ENCODE peak calls at places on chromosomes 12 and 14, in six cellular contexts. A is HFF-Myc, D is ovary, I is fibroblast of pulmonary artery, N is A549, J is ascending aorta. Z is an unnamed sample.

GRCh38 chr12:31586703-31587102 is 4.2 kb downstream of the DENND5B start:
- DNase-seq in A (no peak), D (no peak), I (no peak), N (no peak), J (no peak), Z (no peak)

GRCh38 chr12:124401563-124402180 is 106.8 kb downstream of the RFLNA start:
- DNase-seq in A (no peak), D (no peak), I (no peak), N (no peak), J (no peak), Z (no peak)

GRCh38 chr14:90715993-90716392 is 100.2 kb downstream of the TTC7B start:
- DNase-seq in A (no peak), D (no peak), I (no peak), N (no peak), J (no peak), Z (no peak)

GRCh38 chr12:5442251-5443006 is 10.5 kb downstream of the NTF3 start:
- DNase-seq in A (no peak), D (no peak), I (peak), N (peak), J (peak), Z (no peak)

GRCh38 chr12:48832321-48833060 is 14.2 kb downstream of the CACNB3 start:
- DNase-seq in A (no peak), D (no peak), I (no peak), N (no peak), J (no peak), Z (no peak)

GRCh38 chr12:38949363-38949762 is 44.0 kb upstream of the CPNE8 start:
- DNase-seq in A (no peak), D (no peak), I (no peak), N (no peak), J (no peak), Z (no peak)

GRCh38 chr12:91178139-91178561 is 4.5 kb downstream of the DCN start:
- DNase-seq in A (no peak), D (peak), I (peak), N (no peak), J (no peak), Z (no peak)

GRCh38 chr12:12613334-12613733 is 1.7 kb downstream of the CREBL2 start:
- DNase-seq in A (no peak), D (no peak), I (no peak), N (no peak), J (no peak), Z (no peak)

GRCh38 chr14:99134333-99135046 is 137.5 kb downstream of the BCL11B start:
- DNase-seq in A (no peak), D (no peak), I (no peak), N (no peak), J (peak), Z (no peak)

GRCh38 chr12:74229671-74230070 is 308.0 kb upstream of the ATXN7L3B start:
- DNase-seq in A (no peak), D (no peak), I (no peak), N (no peak), J (no peak), Z (no peak)

GRCh38 chr14:22689186-22689585 is 45.0 kb upstream of the OR6J1 start:
- DNase-seq in A (peak), D (no peak), I (peak), N (no peak), J (no peak), Z (peak)

GRCh38 chr14:54211562-54212308 is 185.1 kb upstream of the CDKN3 start:
- DNase-seq in A (no peak), D (no peak), I (peak), N (no peak), J (no peak), Z (peak)

GRCh38 chr14:91257328-91258020 is 13.0 kb upstream of the GPR68 start:
- DNase-seq in A (no peak), D (no peak), I (no peak), N (no peak), J (no peak), Z (no peak)

GRCh38 chr12:119695034-119695433 is 27.1 kb downstream of the PRKAB1 start:
- DNase-seq in A (no peak), D (no peak), I (peak), N (peak), J (no peak), Z (no peak)

GRCh38 chr12:77099799-77100198 is 34.4 kb upstream of the E2F7 start:
- DNase-seq in A (no peak), D (no peak), I (no peak), N (no peak), J (no peak), Z (no peak)

GRCh38 chr12:22658214-22658613 is 33.2 kb downstream of the ETNK1 start:
- DNase-seq in A (no peak), D (no peak), I (peak), N (peak), J (no peak), Z (peak)

GRCh38 chr14:74955229-74955999 is at the start of gene PGF:
- DNase-seq in A (no peak), D (peak), I (peak), N (peak), J (peak), Z (no peak)
- H3K4me3 ChIP-seq in A (peak), D (peak), I (peak), N (peak), J (peak), Z (peak)

DNA sequence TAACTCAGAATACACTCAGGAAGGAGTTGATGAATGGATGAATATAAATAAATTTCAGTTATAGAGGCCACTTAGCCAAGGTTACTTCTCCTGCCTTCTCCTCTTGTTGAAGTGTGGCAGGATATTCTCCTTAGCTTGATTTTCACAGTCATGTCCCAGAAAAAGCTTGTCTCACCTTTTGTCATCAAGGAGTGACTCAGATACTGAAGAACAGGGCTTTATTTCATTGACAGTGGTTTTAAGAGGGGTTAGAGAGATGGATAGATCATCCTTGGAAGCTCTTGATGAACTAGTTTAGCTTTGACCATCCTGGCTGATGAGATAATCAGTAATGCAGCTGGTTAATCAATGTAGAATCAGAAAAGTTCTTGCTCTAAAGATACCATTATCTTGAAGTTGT is 35.0 kb upstream of the CFAP54 start:
- DNase-seq in A (no peak), D (no peak), I (no peak), N (no peak), J (no peak), Z (no peak)
- TF ChIP-seq CTCF in A (no peak), D (no peak), I (no peak), N (no peak), J (no peak), Z (no peak)

DNA sequence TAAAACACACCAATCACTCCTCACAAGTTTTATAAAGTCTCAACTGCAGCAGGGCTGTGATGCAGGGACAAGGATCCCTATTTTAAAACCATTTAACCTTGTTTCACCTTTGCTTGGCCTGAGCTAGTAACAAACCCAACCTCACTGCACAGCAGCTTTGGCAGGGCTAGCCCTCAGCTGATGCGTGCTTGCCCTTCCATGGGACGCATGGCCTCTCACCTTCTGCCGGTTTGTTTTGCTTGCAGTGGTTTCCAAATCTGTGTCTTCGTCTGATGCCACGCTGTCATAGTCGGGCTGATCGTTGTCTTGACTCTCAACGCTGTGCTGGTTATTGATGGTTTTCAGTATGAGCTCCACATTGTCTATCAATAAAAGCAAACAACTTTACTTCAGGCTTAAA is 43.3 kb downstream of the GIT2 start:
- DNase-seq in A (no peak), D (no peak), I (no peak), N (no peak), J (no peak), Z (no peak)
- H3K4me3 ChIP-seq in A (no peak), D (no peak), I (no peak), N (no peak), J (no peak), Z (no peak)

GRCh38 chr14:84006643-84007137 is 1523.3 kb upstream of the FLRT2 start:
- DNase-seq in A (no peak), D (no peak), I (peak), N (no peak), J (no peak), Z (no peak)
- TF ChIP-seq CTCF in A (no peak), D (no peak), I (peak), N (no peak), J (no peak), Z (no peak)

DNA sequence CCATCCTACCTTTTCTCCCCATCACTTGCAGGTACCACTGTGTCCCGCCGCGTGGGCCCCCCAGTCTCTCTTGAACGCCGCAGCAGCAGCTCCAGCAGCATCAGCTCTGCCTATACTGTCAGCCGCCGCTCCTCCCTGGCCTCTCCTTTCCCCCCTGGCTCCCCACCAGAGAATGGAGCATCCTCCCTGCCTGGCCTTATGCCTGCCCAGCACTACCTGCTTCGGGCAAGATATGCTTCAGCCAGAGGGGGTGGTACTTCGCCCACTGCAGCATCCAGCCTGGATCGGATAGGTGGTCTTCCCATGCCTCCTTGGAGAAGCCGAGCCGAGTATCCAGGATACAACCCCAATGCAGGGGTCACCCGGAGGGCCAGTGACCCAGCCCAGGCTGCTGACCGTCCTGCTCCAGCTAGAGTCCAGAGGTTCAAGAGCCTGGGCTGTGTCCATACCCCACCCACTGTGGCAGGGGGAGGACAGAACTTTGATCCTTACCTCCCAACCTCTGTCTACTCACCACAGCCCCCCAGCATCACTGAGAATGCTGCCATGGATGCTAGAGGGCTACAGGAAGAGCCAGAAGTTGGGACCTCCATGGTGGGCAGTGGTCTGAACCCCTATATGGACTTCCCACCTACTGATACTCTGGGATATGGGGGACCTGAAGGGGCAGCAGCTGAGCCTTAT is 9.2 kb downstream of the ARHGAP9 start:
- DNase-seq in A (no peak), D (no peak), I (no peak), N (no peak), J (no peak), Z (no peak)
- H3K4me3 ChIP-seq in A (no peak), D (no peak), I (no peak), N (no peak), J (no peak), Z (no peak)

GRCh38 chr14:100308112-100308792 is 2.0 kb upstream of the SLC25A29 start:
- DNase-seq in A (no peak), D (no peak), I (no peak), N (peak), J (no peak), Z (no peak)

GRCh38 chr14:100306256-100306505 is at the start of gene SLC25A29:
- DNase-seq in A (no peak), D (no peak), I (no peak), N (no peak), J (no peak), Z (no peak)

GRCh38 chr14:100307215-100308111 is 1.2 kb upstream of the SLC25A29 start:
- DNase-seq in A (no peak), D (peak), I (no peak), N (no peak), J (no peak), Z (no peak)

GRCh38 chr14:100305446-100306255 is 593 bp downstream of the SLC25A29 start:
- DNase-seq in A (no peak), D (peak), I (no peak), N (peak), J (peak), Z (no peak)

DNA sequence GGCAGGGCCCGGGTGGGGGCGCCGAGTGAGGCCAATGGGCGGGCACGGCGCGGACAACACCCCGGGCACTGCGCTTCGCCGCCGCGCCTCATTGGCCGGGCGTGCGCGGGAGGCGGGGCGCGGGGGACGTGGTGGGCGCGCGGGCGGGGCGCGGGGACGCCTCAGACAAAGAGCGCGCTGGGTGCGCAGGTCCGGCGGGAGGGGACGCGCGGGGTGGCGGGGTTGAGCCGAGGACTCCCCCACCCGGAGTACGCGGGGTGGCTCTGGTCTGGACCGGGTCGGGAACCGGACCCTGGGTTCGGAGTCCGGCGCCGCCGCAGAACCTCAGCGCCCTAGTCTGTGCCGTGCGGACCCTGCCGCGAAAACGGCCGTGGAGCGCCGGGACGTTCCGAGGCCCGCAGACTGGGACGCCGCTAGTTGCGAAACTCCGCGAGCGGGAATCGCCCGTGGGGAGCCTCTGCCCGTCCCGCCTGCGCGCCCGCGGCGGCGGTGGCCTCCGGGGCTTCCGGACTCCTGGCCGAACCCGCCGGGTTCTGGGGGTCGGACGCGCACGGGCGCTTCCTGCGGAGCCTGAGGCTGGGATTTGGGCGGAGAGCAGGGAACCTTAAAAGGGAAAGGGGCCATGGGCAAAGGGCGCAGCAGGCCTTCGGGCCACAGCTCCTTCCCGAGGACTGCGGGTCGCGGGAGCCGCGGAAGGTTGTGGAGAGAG is 416 bp upstream of the SLC25A29 start:
- DNase-seq in A (no peak), D (peak), I (peak), N (peak), J (peak), Z (peak)
- TF ChIP-seq CTCF in A (no peak), D (no peak), I (no peak), N (no peak), J (no peak), Z (no peak)

GRCh38 chr14:49898485-49898884 is 5.6 kb downstream of the ARF6 start:
- DNase-seq in A (no peak), D (no peak), I (no peak), N (no peak), J (no peak), Z (no peak)
- H3K4me3 ChIP-seq in A (no peak), D (no peak), I (no peak), N (peak), J (no peak), Z (no peak)

DNA sequence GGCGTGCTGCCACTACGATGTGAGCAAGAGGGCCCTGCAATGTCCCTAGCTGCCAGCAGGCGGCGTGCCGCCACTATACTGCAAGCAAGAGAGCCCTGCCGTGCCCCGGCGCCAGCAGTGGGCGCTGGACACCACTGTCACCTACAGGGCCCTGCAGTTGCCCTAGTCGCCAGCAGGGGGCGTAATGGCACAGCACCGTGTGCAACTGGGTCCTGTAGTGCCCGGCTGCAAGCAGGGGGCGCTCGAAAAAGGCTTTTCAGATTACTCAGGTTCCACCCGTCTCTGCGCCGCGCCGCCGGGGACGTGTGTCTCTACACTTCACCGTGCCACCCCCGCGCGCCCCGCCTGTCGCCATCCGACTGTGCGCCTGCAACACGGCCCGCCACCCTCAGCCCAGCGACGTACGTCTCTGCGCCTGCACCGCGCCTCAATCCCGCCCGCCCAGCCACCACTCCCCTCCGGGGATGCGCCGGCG is 1356.9 kb downstream of the TMEM121 start:
- DNase-seq in A (no peak), D (peak), I (peak), N (no peak), J (peak), Z (no peak)
- TF ChIP-seq CTCF in A (peak), D (no peak), I (peak), N (no peak), J (peak), Z (peak)